ENCODE peak calls at places on chromosome 12, in eight cellular contexts. U is GM23338, K is HCT116, N is endothelial cell of umbilical vein, B is K562, R is HepG2, M is H1, H is GM12878. C is an unnamed sample.
A peak's percentile ranks its signal among the peaks of the same experiment; 100 is the strongest.

GRCh38 chr12:57012600-57013465 is 3.5 kb downstream of the TAC3 start:
- DNase-seq in U (peak; percentile 52), K (no peak), N (no peak), B (no peak), R (no peak), M (no peak), H (peak; percentile 32), C (no peak)

GRCh38 chr12:72098622-72099021 is 160.0 kb downstream of the TPH2 start:
- DNase-seq in U (no peak), K (no peak), N (no peak), B (no peak), R (no peak), M (no peak), H (no peak), C (no peak)

GRCh38 chr12:29425722-29426121 is 44.8 kb upstream of the ERGIC2 start:
- DNase-seq in U (no peak), K (no peak), N (peak; percentile 31), B (no peak), R (no peak), M (no peak), H (no peak), C (no peak)

GRCh38 chr12:55057466-55057865 is 37.7 kb downstream of the NEUROD4 start:
- DNase-seq in U (no peak), K (no peak), N (no peak), B (no peak), R (no peak), M (no peak), H (no peak), C (no peak)

GRCh38 chr12:587551-588322 is 75.5 kb downstream of the NINJ2 start:
- DNase-seq in U (no peak), K (no peak), N (no peak), B (peak; percentile 42), R (no peak), M (no peak), H (no peak), C (no peak)

GRCh38 chr12:99984271-99985128 is at the start of gene ANKS1B:
- DNase-seq in U (peak; percentile 79), K (no peak), N (peak; percentile 19), B (peak; percentile 73), R (no peak), M (peak; percentile 83), H (no peak), C (no peak)

GRCh38 chr12:117486840-117487659 is 125.6 kb upstream of the NOS1 start:
- DNase-seq in U (no peak), K (peak; percentile 80), N (peak; percentile 94), B (no peak), R (no peak), M (no peak), H (no peak), C (no peak)

GRCh38 chr12:16118586-16118985 is 158.9 kb downstream of the SLC15A5 start:
- DNase-seq in U (peak; percentile 57), K (no peak), N (no peak), B (no peak), R (no peak), M (no peak), H (no peak), C (no peak)

GRCh38 chr12:117068492-117068891 is 30.7 kb downstream of the TESC start:
- DNase-seq in U (no peak), K (no peak), N (no peak), B (no peak), R (no peak), M (no peak), H (no peak), C (no peak)

GRCh38 chr12:11321980-11322379 is 11.7 kb upstream of the PRB4 start:
- DNase-seq in U (no peak), K (no peak), N (no peak), B (no peak), R (no peak), M (no peak), H (no peak), C (no peak)

GRCh38 chr12:123937707-123938600 is 34.7 kb downstream of the CCDC92 start:
- DNase-seq in U (no peak), K (no peak), N (no peak), B (no peak), R (no peak), M (no peak), H (no peak), C (no peak)

GRCh38 chr12:58359084-58359483 is 417.7 kb downstream of the ATP23 start:
- DNase-seq in U (no peak), K (no peak), N (no peak), B (no peak), R (no peak), M (no peak), H (no peak), C (no peak)

GRCh38 chr12:32226768-32227167 is 120.1 kb downstream of the BICD1 start:
- DNase-seq in U (no peak), K (no peak), N (no peak), B (no peak), R (no peak), M (no peak), H (no peak), C (no peak)

GRCh38 chr12:51759175-51759574 is 89.3 kb downstream of the FIGNL2 start:
- DNase-seq in U (no peak), K (no peak), N (no peak), B (no peak), R (no peak), M (no peak), H (no peak), C (no peak)

GRCh38 chr12:75428767-75429166 is 37.9 kb downstream of the GLIPR1L2 start:
- DNase-seq in U (no peak), K (no peak), N (no peak), B (no peak), R (no peak), M (no peak), H (no peak), C (no peak)

GRCh38 chr12:1811281-1811947 is 9.0 kb upstream of the LRTM2 start:
- DNase-seq in U (no peak), K (no peak), N (peak; percentile 57), B (no peak), R (peak; percentile 75), M (no peak), H (no peak), C (no peak)

GRCh38 chr12:109722753-109723109 is 9.1 kb downstream of the FAM222A start:
- DNase-seq in U (no peak), K (no peak), N (no peak), B (no peak), R (no peak), M (no peak), H (no peak), C (no peak)

GRCh38 chr12:109722022-109722752 is 8.6 kb downstream of the FAM222A start:
- DNase-seq in U (no peak), K (no peak), N (no peak), B (no peak), R (peak; percentile 63), M (no peak), H (no peak), C (no peak)

GRCh38 chr12:109721276-109721675 is 7.7 kb downstream of the FAM222A start:
- DNase-seq in U (no peak), K (no peak), N (no peak), B (no peak), R (no peak), M (no peak), H (no peak), C (no peak)

GRCh38 chr12:109724321-109724892 is 10.8 kb downstream of the FAM222A start:
- DNase-seq in U (no peak), K (no peak), N (no peak), B (no peak), R (no peak), M (no peak), H (no peak), C (no peak)

DNA sequence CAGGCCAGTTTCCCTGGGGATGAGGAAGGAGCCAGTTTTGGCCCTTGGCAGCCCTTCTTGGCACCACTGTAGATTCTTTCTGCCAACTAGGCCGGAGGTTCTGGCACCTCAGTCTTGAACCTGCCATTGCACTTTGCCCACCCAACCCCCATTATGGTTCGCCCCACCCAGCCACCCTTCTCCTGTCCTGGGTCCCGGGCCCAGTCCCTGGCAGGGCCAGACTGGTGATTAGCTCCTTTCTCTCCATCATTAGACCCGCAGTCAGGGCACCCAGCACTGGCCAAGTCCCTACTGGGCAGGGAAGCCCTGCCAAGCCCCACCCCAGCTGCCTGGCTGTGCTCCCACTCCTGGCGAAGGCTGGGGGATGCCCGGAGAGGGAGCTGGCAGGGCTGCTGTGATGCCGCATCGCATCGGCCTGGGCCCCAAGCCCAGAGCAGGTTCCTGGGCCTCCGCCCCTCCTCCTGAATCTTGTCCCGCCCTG is 9.7 kb downstream of the FAM222A start:
- DNase-seq in U (no peak), K (no peak), N (no peak), B (no peak), R (no peak), M (no peak), H (no peak), C (no peak)
- TF ChIP-seq POLR2AphosphoS5 in U (no peak), K (no peak), N (no peak), B (no peak), R (no peak), M (no peak), H (no peak), C (no peak)

GRCh38 chr12:54030889-54031860 is 1.7 kb upstream of the HOXC5 start:
- DNase-seq in U (peak; percentile 79), K (no peak), N (no peak), B (no peak), R (no peak), M (no peak), H (no peak), C (no peak)

GRCh38 chr12:54033980-54034783 is 1.3 kb downstream of the HOXC5 start:
- DNase-seq in U (peak; percentile 58), K (no peak), N (no peak), B (no peak), R (no peak), M (no peak), H (no peak), C (no peak)

GRCh38 chr12:54033106-54033979 is 493 bp downstream of the HOXC5 start:
- DNase-seq in U (peak; percentile 47), K (no peak), N (no peak), B (no peak), R (peak; percentile 4), M (no peak), H (no peak), C (no peak)

GRCh38 chr12:54032220-54032619 is 630 bp upstream of the HOXC5 start:
- DNase-seq in U (no peak), K (no peak), N (no peak), B (no peak), R (no peak), M (no peak), H (no peak), C (no peak)

GRCh38 chr12:54032627-54033100 is at the start of gene HOXC5:
- DNase-seq in U (peak; percentile 94), K (peak; percentile 54), N (peak; percentile 37), B (peak; percentile 82), R (peak; percentile 32), M (peak; percentile 93), H (no peak), C (peak; percentile 81)
- TF ChIP-seq EZH2 in U (peak; percentile 86), K (no peak), N (no peak), B (no peak), R (no peak), M (no peak), H (no peak), C (no peak)

GRCh38 chr12:94074216-94074969 is 74.0 kb upstream of the PLXNC1 start:
- DNase-seq in U (no peak), K (no peak), N (no peak), B (no peak), R (no peak), M (no peak), H (no peak), C (no peak)
- TF ChIP-seq POLR2AphosphoS5 in U (no peak), K (no peak), N (no peak), B (no peak), R (no peak), M (no peak), H (no peak), C (no peak)

GRCh38 chr12:4267904-4268548 is 5.5 kb upstream of the CCND2 start:
- DNase-seq in U (no peak), K (no peak), N (peak; percentile 33), B (no peak), R (no peak), M (no peak), H (no peak), C (no peak)
- TF ChIP-seq EZH2 in U (no peak), K (no peak), N (no peak), B (no peak), R (no peak), M (no peak), H (no peak), C (no peak)

C was measured in SK-N-MC.